ENCODE peak calls at places on chromosomes 16 and 17, in four cellular contexts. P is GM12878, Q is K562, T is endothelial cell of umbilical vein. Y is an unnamed sample.

GRCh38 chr17:28537219-28537610 is 15.2 kb downstream of the UNC119 start:
- DNase-seq in P (no peak), Q (no peak), T (no peak), Y (no peak)

GRCh38 chr16:14300631-14301149 is 229.6 kb downstream of the MRTFB start:
- DNase-seq in P (no peak), Q (peak), T (peak), Y (peak)

GRCh38 chr16:21217121-21217520 is 5.7 kb upstream of the ZP2 start:
- DNase-seq in P (no peak), Q (no peak), T (no peak), Y (no peak)

GRCh38 chr17:10069301-10069700 is 129.1 kb downstream of the GAS7 start:
- DNase-seq in P (no peak), Q (no peak), T (no peak), Y (no peak)

GRCh38 chr16:15879255-15879804 is 9.1 kb downstream of the CEP20 start:
- DNase-seq in P (no peak), Q (peak), T (peak), Y (peak)

GRCh38 chr17:77783991-77784820 is 174.3 kb upstream of the TNRC6C start:
- DNase-seq in P (no peak), Q (no peak), T (no peak), Y (no peak)

GRCh38 chr16:9092963-9093477 is 1.6 kb downstream of the HAPSTR1 start:
- DNase-seq in P (no peak), Q (no peak), T (peak), Y (no peak)

GRCh38 chr16:23074423-23074822 is 74.8 kb downstream of the USP31 start:
- DNase-seq in P (no peak), Q (no peak), T (no peak), Y (no peak)

GRCh38 chr16:78269251-78269650 is 169.8 kb downstream of the WWOX start:
- DNase-seq in P (no peak), Q (no peak), T (no peak), Y (no peak)

GRCh38 chr17:13634001-13634400 is 32.3 kb upstream of the HS3ST3A1 start:
- DNase-seq in P (no peak), Q (no peak), T (no peak), Y (peak)

GRCh38 chr17:19703106-19703775 is 13.1 kb downstream of the SLC47A2 start:
- DNase-seq in P (no peak), Q (no peak), T (no peak), Y (no peak)

GRCh38 chr17:73069164-73069774 is 23.2 kb downstream of the SLC39A11 start:
- DNase-seq in P (no peak), Q (no peak), T (no peak), Y (no peak)

DNA sequence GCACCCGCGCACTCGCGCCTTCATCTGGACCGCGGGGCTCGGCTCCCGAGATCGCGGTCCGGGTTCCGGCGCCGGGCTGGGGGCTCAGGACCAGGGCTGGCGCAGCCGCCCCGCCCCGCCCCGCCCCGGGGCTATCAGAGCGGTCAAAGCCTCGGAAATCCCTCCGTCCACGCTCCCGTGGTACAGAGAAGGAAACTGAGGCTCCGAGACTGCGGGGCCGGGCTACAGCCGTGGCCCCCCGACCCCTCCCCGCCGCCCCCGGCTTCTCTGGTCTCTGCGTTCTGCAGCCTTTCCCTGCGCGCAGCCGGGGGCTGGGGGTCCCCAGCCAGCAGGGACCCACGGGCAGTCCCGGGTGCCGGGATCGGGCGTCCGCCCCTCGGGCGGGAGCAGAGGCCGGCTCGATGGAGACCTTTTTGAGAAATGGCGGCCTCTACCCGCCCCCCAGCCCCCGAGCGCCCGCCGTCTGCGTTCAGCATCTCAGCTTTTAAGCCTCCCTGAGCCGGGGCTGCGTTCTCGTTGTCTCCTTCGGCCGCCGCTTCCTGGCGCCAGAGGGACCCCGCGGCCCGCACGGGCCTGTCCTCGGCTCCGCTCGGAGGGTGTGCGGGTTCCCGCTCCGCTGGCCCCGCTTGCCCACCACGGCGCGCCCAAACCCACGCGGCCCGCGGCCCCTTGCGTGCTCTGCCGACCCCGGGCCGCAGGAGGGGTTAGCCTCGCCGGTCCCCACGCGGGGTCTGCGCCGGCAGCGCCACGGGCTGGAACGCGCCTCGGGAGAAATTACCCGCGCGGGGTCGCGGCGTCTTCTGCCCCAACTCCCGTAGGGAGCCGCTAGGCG is 1.5 kb upstream of the NPTX1 start:
- DNase-seq in P (no peak), Q (peak), T (peak), Y (peak)
- H3K4me3 ChIP-seq in P (no peak), Q (no peak), T (no peak), Y (peak)

DNA sequence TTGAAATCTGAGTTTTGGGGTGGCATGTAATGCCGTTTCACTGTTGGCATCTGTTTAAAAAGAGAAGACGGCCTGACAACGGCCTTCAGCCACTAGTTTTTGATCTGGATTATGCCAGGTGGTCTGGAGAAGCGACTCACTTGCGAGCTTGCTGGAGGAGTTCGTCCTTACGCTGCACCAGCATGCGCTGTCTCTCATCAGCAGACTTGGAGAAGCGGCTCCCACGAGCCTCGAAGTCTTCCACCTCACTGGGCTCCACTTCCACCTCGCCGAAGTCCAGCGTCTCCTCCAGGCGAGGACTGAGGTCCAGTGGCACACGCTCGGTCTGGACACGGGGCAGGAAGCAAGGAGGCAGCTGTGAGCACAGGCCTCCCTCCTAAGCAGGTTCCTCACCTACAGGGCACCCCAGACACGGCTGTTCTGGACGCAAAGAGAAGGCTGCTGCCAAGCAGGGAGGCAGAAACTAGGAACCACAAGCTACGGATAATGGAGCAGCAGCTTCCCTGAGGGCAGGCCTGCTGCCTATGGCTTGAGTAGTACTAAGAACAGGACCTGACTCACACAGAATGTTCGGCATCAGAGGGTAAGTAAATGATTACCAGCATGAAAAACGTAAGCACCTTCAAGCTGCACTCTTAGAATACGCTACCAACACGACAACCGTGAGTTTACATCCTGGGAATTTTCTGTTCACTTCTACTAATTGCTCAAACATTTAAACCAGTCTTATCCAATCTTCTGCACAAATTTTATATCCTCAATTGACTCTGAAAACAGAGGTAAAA is 61.4 kb downstream of the AMFR start:
- DNase-seq in P (no peak), Q (no peak), T (no peak), Y (no peak)
- TF ChIP-seq FOS in P (no peak), Q (no peak), T (no peak), Y (no peak)

GRCh38 chr17:50063516-50064252 is 7.8 kb downstream of the ITGA3 start:
- DNase-seq in P (no peak), Q (no peak), T (no peak), Y (peak)
- H3K4me3 ChIP-seq in P (no peak), Q (no peak), T (no peak), Y (no peak)

GRCh38 chr17:52378860-52379259 is 220.3 kb upstream of the CA10 start:
- DNase-seq in P (no peak), Q (no peak), T (no peak), Y (no peak)

DNA sequence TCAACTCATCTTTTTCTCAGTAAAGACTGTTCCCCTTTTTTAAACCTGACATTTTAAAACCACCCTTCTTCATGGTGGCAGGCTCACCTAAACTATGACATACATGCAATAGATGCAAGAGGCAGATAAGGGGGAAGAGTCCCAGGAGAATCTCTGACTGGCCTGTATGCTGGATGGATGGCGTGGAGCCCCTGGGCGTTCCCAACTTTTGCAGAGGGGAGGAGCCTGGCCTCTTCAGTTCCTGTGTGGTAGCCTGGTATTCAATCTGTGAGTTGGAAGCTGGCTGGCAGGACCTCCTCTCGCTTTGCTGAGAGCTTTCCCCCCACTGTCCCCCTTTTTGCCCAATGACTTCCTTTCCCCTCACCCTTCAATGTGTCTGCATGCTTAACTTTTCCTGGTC is 217.6 kb upstream of the CA10 start:
- DNase-seq in P (no peak), Q (no peak), T (no peak), Y (no peak)
- TF ChIP-seq FOS in P (no peak), Q (no peak), T (no peak), Y (no peak)

DNA sequence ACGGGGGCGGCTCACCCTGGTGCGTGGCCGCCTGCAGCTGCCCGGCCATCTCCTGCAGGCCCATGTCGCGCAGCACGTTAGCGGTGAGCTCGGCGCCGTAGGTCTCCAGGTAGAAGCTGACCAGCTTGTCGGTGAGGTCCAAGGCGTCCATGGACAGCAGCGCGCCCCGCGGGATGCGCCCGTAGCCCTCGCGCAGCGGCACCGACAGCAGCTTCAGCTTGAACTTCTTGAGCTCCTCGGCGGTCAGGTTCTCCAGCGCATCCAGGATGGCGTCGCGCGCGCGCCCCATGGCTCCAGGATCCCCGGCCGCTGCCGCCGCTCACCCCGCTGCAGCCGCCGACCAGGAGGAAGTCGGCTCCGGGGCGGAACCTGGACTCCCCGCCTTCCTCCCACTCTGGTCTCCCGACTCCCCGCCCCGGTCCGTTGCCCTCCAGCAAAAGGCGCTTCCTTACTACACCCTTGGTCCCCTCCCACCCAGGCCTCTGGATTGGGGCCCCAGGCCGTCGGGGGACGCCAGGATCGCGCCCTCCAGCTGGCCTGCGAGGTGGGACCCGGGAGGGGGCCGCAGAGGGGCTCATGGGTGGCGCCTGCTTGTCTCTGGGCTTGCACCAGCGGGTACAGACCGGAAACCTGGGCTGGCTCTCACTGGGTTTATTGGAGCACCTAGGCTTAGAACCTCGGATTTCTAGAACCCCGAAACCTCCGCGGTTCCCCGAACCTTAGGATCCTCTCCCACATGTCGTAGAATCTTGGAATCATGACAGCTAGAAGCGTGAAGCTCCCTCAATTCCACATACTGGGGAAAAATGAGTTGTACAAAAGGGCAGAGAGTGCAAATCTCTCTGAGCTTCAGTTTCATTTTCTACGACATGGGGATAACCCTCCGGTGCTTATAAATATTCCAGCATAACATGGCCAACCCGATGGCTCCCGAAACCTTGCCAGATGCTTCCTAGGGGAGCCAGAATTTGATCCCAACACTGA is at the start of gene PYCARD:
- DNase-seq in P (no peak), Q (peak), T (peak), Y (peak)
- H3K4me3 ChIP-seq in P (peak), Q (peak), T (peak), Y (peak)

GRCh38 chr17:41511130-41511529 is 5.7 kb upstream of the KRT13 start:
- DNase-seq in P (no peak), Q (peak), T (no peak), Y (no peak)

GRCh38 chr17:41507315-41507880 is 2.0 kb upstream of the KRT13 start:
- DNase-seq in P (no peak), Q (no peak), T (no peak), Y (no peak)

GRCh38 chr17:41511716-41512115 is 6.3 kb upstream of the KRT13 start:
- DNase-seq in P (no peak), Q (no peak), T (no peak), Y (no peak)

GRCh38 chr17:41512789-41513547 is 5.7 kb downstream of the KRT15 start:
- DNase-seq in P (no peak), Q (no peak), T (no peak), Y (no peak)

GRCh38 chr17:41510251-41511065 is 5.0 kb upstream of the KRT13 start:
- DNase-seq in P (no peak), Q (no peak), T (no peak), Y (no peak)
- TF ChIP-seq FOS in P (no peak), Q (no peak), T (no peak), Y (no peak)

Y was measured in IMR-90.